ENCODE peak calls at places on chromosomes 3 and 15, in ten cellular contexts. One of them, this sample, is unnamed.
A peak's percentile ranks its signal among the peaks of the same experiment; 100 is the strongest.

GRCh38 chr3:183540501-183541234 is 14.8 kb downstream of the KLHL6 start:
- DNase-seq in NT2/D1: no peak
- DNase-seq in NCI-H1105 treated with DMSO at 0.1 percent for 48 hours: no peak
- DNase-seq in kidney glomerular epithelial cell: no peak
- DNase-seq in MG63: no peak
- DNase-seq in M059J: no peak
- DNase-seq in NB4: no peak
- DNase-seq in posterior vena cava: peak; percentile 76
- DNase-seq in GDM1: no peak
- DNase-seq in epithelial cell of proximal tubule: no peak
- DNase-seq in this sample: no peak

GRCh38 chr15:101372149-101372577 is 77.1 kb upstream of the SNRPA1 start:
- DNase-seq in MG63: peak; percentile 81
- DNase-seq in kidney glomerular epithelial cell: no peak
- DNase-seq in NT2/D1: no peak
- DNase-seq in M059J: peak; percentile 56
- DNase-seq in NB4: no peak
- DNase-seq in posterior vena cava: peak; percentile 55
- DNase-seq in GDM1: no peak
- DNase-seq in NCI-H1105 treated with DMSO at 0.1 percent for 48 hours: no peak
- DNase-seq in epithelial cell of proximal tubule: no peak
- DNase-seq in this sample: no peak

GRCh38 chr15:88023956-88024355 is 232.6 kb downstream of the NTRK3 start:
- DNase-seq in GDM1: no peak
- DNase-seq in MG63: no peak
- DNase-seq in posterior vena cava: no peak
- DNase-seq in NT2/D1: no peak
- DNase-seq in epithelial cell of proximal tubule: no peak
- DNase-seq in NCI-H1105 treated with DMSO at 0.1 percent for 48 hours: peak; percentile 12
- DNase-seq in NB4: no peak
- DNase-seq in M059J: no peak
- DNase-seq in kidney glomerular epithelial cell: no peak
- DNase-seq in this sample: no peak

GRCh38 chr3:69370945-69371301 is 15.0 kb downstream of the FRMD4B start:
- DNase-seq in GDM1: no peak
- DNase-seq in epithelial cell of proximal tubule: no peak
- DNase-seq in NB4: no peak
- DNase-seq in MG63: peak; percentile 17
- DNase-seq in NT2/D1: no peak
- DNase-seq in kidney glomerular epithelial cell: no peak
- DNase-seq in M059J: peak; percentile 20
- DNase-seq in NCI-H1105 treated with DMSO at 0.1 percent for 48 hours: no peak
- DNase-seq in posterior vena cava: no peak
- DNase-seq in this sample: no peak

GRCh38 chr15:101675796-101676582 is 23.8 kb upstream of the TM2D3 start:
- DNase-seq in NCI-H1105 treated with DMSO at 0.1 percent for 48 hours: no peak
- DNase-seq in MG63: peak; percentile 20
- DNase-seq in epithelial cell of proximal tubule: peak; percentile 16
- DNase-seq in kidney glomerular epithelial cell: peak; percentile 62
- DNase-seq in NT2/D1: no peak
- DNase-seq in M059J: peak; percentile 72
- DNase-seq in GDM1: no peak
- DNase-seq in posterior vena cava: no peak
- DNase-seq in NB4: no peak
- DNase-seq in this sample: no peak

GRCh38 chr15:56837281-56837680 is 81.2 kb upstream of the TCF12 start:
- DNase-seq in posterior vena cava: no peak
- DNase-seq in NCI-H1105 treated with DMSO at 0.1 percent for 48 hours: no peak
- DNase-seq in epithelial cell of proximal tubule: no peak
- DNase-seq in NT2/D1: no peak
- DNase-seq in NB4: no peak
- DNase-seq in MG63: no peak
- DNase-seq in M059J: peak; percentile 28
- DNase-seq in kidney glomerular epithelial cell: peak; percentile 65
- DNase-seq in GDM1: no peak
- DNase-seq in this sample: no peak

GRCh38 chr3:49386056-49386756 is 25.6 kb downstream of the RHOA start:
- DNase-seq in M059J: no peak
- DNase-seq in NCI-H1105 treated with DMSO at 0.1 percent for 48 hours: no peak
- DNase-seq in GDM1: no peak
- DNase-seq in MG63: no peak
- DNase-seq in epithelial cell of proximal tubule: no peak
- DNase-seq in NT2/D1: no peak
- DNase-seq in NB4: peak; percentile 70
- DNase-seq in kidney glomerular epithelial cell: no peak
- DNase-seq in posterior vena cava: no peak
- DNase-seq in this sample: no peak

GRCh38 chr15:69595009-69595825 is 142.6 kb downstream of the RPLP1 start:
- DNase-seq in NT2/D1: no peak
- DNase-seq in NB4: peak; percentile 79
- DNase-seq in MG63: peak; percentile 68
- DNase-seq in GDM1: no peak
- DNase-seq in NCI-H1105 treated with DMSO at 0.1 percent for 48 hours: peak; percentile 83
- DNase-seq in posterior vena cava: peak; percentile 82
- DNase-seq in epithelial cell of proximal tubule: no peak
- DNase-seq in kidney glomerular epithelial cell: peak; percentile 67
- DNase-seq in M059J: peak; percentile 76
- DNase-seq in this sample: no peak

GRCh38 chr3:170359178-170359704 is 1.7 kb downstream of the SKIL start:
- DNase-seq in M059J: no peak
- DNase-seq in NT2/D1: no peak
- DNase-seq in epithelial cell of proximal tubule: no peak
- DNase-seq in kidney glomerular epithelial cell: no peak
- DNase-seq in MG63: no peak
- DNase-seq in posterior vena cava: no peak
- DNase-seq in NCI-H1105 treated with DMSO at 0.1 percent for 48 hours: no peak
- DNase-seq in GDM1: no peak
- DNase-seq in NB4: no peak
- DNase-seq in this sample: no peak

GRCh38 chr3:135218304-135218703 is 423.2 kb downstream of the EPHB1 start:
- DNase-seq in kidney glomerular epithelial cell: no peak
- DNase-seq in MG63: no peak
- DNase-seq in M059J: no peak
- DNase-seq in posterior vena cava: no peak
- DNase-seq in NCI-H1105 treated with DMSO at 0.1 percent for 48 hours: no peak
- DNase-seq in NB4: no peak
- DNase-seq in NT2/D1: no peak
- DNase-seq in epithelial cell of proximal tubule: no peak
- DNase-seq in GDM1: no peak
- DNase-seq in this sample: no peak

GRCh38 chr3:4856564-4856963 is 122.7 kb upstream of the BHLHE40 start:
- DNase-seq in M059J: no peak
- DNase-seq in GDM1: no peak
- DNase-seq in epithelial cell of proximal tubule: no peak
- DNase-seq in NCI-H1105 treated with DMSO at 0.1 percent for 48 hours: no peak
- DNase-seq in kidney glomerular epithelial cell: no peak
- DNase-seq in NB4: no peak
- DNase-seq in NT2/D1: no peak
- DNase-seq in posterior vena cava: no peak
- DNase-seq in MG63: no peak
- DNase-seq in this sample: no peak

GRCh38 chr3:42115223-42115622 is 24.1 kb downstream of the TRAK1 start:
- DNase-seq in kidney glomerular epithelial cell: no peak
- DNase-seq in GDM1: no peak
- DNase-seq in posterior vena cava: no peak
- DNase-seq in M059J: no peak
- DNase-seq in NB4: no peak
- DNase-seq in epithelial cell of proximal tubule: no peak
- DNase-seq in NT2/D1: no peak
- DNase-seq in NCI-H1105 treated with DMSO at 0.1 percent for 48 hours: no peak
- DNase-seq in MG63: no peak
- DNase-seq in this sample: no peak